ENCODE peak calls at places on chromosomes 6 and 20, in eight cellular contexts. One of them, this sample, is unnamed.

GRCh38 chr6:124887872-124888580 is 74.2 kb upstream of the RNF217 start:
- DNase-seq in ovary: no peak
- DNase-seq in adrenal gland: no peak
- DNase-seq in Peyer's patch: no peak
- DNase-seq in heart left ventricle: no peak
- DNase-seq in H1: no peak
- DNase-seq in A549: no peak
- DNase-seq in transverse colon: no peak
- DNase-seq in this sample: no peak

GRCh38 chr6:39077882-39078594 is 29.5 kb downstream of the GLP1R start:
- DNase-seq in Peyer's patch: no peak
- DNase-seq in A549: no peak
- DNase-seq in transverse colon: no peak
- DNase-seq in adrenal gland: no peak
- DNase-seq in ovary: no peak
- DNase-seq in H1: no peak
- DNase-seq in heart left ventricle: no peak
- DNase-seq in this sample: no peak

GRCh38 chr6:37516076-37516919 is 16.6 kb upstream of the CCDC167 start:
- DNase-seq in ovary: no peak
- DNase-seq in Peyer's patch: peak; percentile 84
- DNase-seq in H1: no peak
- DNase-seq in A549: no peak
- DNase-seq in adrenal gland: peak; percentile 64
- DNase-seq in heart left ventricle: no peak
- DNase-seq in transverse colon: peak; percentile 56
- DNase-seq in this sample: peak; percentile 79

GRCh38 chr20:33783818-33784217 is 27.3 kb upstream of the CHMP4B start:
- DNase-seq in A549: no peak
- DNase-seq in Peyer's patch: no peak
- DNase-seq in adrenal gland: no peak
- DNase-seq in heart left ventricle: no peak
- DNase-seq in ovary: no peak
- DNase-seq in H1: no peak
- DNase-seq in transverse colon: no peak
- DNase-seq in this sample: no peak

GRCh38 chr6:48098923-48099322 is 12.1 kb downstream of the PTCHD4 start:
- DNase-seq in H1: no peak
- DNase-seq in adrenal gland: no peak
- DNase-seq in Peyer's patch: no peak
- DNase-seq in heart left ventricle: no peak
- DNase-seq in transverse colon: no peak
- DNase-seq in A549: no peak
- DNase-seq in ovary: no peak
- DNase-seq in this sample: no peak

GRCh38 chr6:83708546-83708969 is 343 bp downstream of the SNAP91 start:
- DNase-seq in Peyer's patch: no peak
- DNase-seq in transverse colon: no peak
- DNase-seq in heart left ventricle: no peak
- DNase-seq in H1: no peak
- DNase-seq in A549: no peak
- DNase-seq in adrenal gland: no peak
- DNase-seq in ovary: peak; percentile 15
- DNase-seq in this sample: peak; percentile 4

GRCh38 chr20:12358006-12358654 is 440.4 kb downstream of the BTBD3 start:
- DNase-seq in A549: no peak
- DNase-seq in heart left ventricle: no peak
- DNase-seq in transverse colon: no peak
- DNase-seq in ovary: no peak
- DNase-seq in adrenal gland: no peak
- DNase-seq in Peyer's patch: no peak
- DNase-seq in H1: no peak
- DNase-seq in this sample: no peak

GRCh38 chr6:150881911-150882481 is 16.5 kb downstream of the MTHFD1L start:
- DNase-seq in heart left ventricle: peak; percentile 71
- DNase-seq in A549: peak; percentile 18
- DNase-seq in ovary: peak; percentile 71
- DNase-seq in adrenal gland: peak; percentile 84
- DNase-seq in Peyer's patch: no peak
- DNase-seq in H1: no peak
- DNase-seq in transverse colon: no peak
- DNase-seq in this sample: peak; percentile 16

GRCh38 chr6:100462990-100463684 is 1.6 kb downstream of the SIM1 start:
- DNase-seq in adrenal gland: no peak
- DNase-seq in A549: no peak
- DNase-seq in ovary: no peak
- DNase-seq in Peyer's patch: no peak
- DNase-seq in H1: no peak
- DNase-seq in heart left ventricle: no peak
- DNase-seq in transverse colon: no peak
- DNase-seq in this sample: no peak

GRCh38 chr20:8389381-8390368 is 257.6 kb downstream of the PLCB1 start:
- DNase-seq in A549: peak; percentile 9
- DNase-seq in heart left ventricle: no peak
- DNase-seq in H1: no peak
- DNase-seq in Peyer's patch: no peak
- DNase-seq in transverse colon: no peak
- DNase-seq in adrenal gland: no peak
- DNase-seq in ovary: no peak
- DNase-seq in this sample: no peak

GRCh38 chr6:76481101-76481500 is 408.6 kb upstream of the IMPG1 start:
- DNase-seq in Peyer's patch: no peak
- DNase-seq in transverse colon: peak; percentile 9
- DNase-seq in H1: no peak
- DNase-seq in adrenal gland: no peak
- DNase-seq in heart left ventricle: no peak
- DNase-seq in ovary: no peak
- DNase-seq in A549: no peak
- DNase-seq in this sample: no peak

GRCh38 chr6:151609146-151609962 is 115.5 kb downstream of the CCDC170 start:
- DNase-seq in heart left ventricle: peak; percentile 50
- DNase-seq in A549: no peak
- DNase-seq in ovary: peak; percentile 56
- DNase-seq in Peyer's patch: no peak
- DNase-seq in adrenal gland: peak; percentile 31
- DNase-seq in H1: no peak
- DNase-seq in transverse colon: no peak
- DNase-seq in this sample: no peak

GRCh38 chr6:286681-287499 is 5.4 kb upstream of the DUSP22 start:
- DNase-seq in ovary: no peak
- DNase-seq in H1: peak; percentile 24
- DNase-seq in adrenal gland: no peak
- DNase-seq in heart left ventricle: no peak
- DNase-seq in Peyer's patch: no peak
- DNase-seq in transverse colon: no peak
- DNase-seq in A549: no peak
- DNase-seq in this sample: no peak

GRCh38 chr6:25050356-25050755 is 114.6 kb upstream of the RIPOR2 start:
- DNase-seq in adrenal gland: no peak
- DNase-seq in transverse colon: peak; percentile 22
- DNase-seq in Peyer's patch: no peak
- DNase-seq in H1: no peak
- DNase-seq in heart left ventricle: no peak
- DNase-seq in ovary: no peak
- DNase-seq in A549: no peak
- DNase-seq in this sample: no peak

GRCh38 chr6:100269189-100269588 is 195.5 kb downstream of the SIM1 start:
- DNase-seq in A549: no peak
- DNase-seq in ovary: no peak
- DNase-seq in heart left ventricle: no peak
- DNase-seq in adrenal gland: no peak
- DNase-seq in transverse colon: no peak
- DNase-seq in Peyer's patch: no peak
- DNase-seq in H1: no peak
- DNase-seq in this sample: no peak

GRCh38 chr6:111175135-111175534 is 87.8 kb downstream of the SLC16A10 start:
- DNase-seq in Peyer's patch: no peak
- DNase-seq in ovary: no peak
- DNase-seq in transverse colon: no peak
- DNase-seq in A549: no peak
- DNase-seq in heart left ventricle: no peak
- DNase-seq in H1: no peak
- DNase-seq in adrenal gland: no peak
- DNase-seq in this sample: no peak

GRCh38 chr20:36149012-36149411 is 5.5 kb upstream of the EPB41L1 start:
- DNase-seq in transverse colon: no peak
- DNase-seq in ovary: no peak
- DNase-seq in adrenal gland: no peak
- DNase-seq in Peyer's patch: no peak
- DNase-seq in A549: no peak
- DNase-seq in heart left ventricle: no peak
- DNase-seq in H1: no peak
- DNase-seq in this sample: no peak

GRCh38 chr6:92052513-92052912 is 1366.8 kb downstream of the EPHA7 start:
- DNase-seq in Peyer's patch: no peak
- DNase-seq in A549: no peak
- DNase-seq in heart left ventricle: no peak
- DNase-seq in ovary: no peak
- DNase-seq in H1: no peak
- DNase-seq in adrenal gland: no peak
- DNase-seq in transverse colon: no peak
- DNase-seq in this sample: no peak

GRCh38 chr6:150755042-150755441 is 110.5 kb upstream of the MTHFD1L start:
- DNase-seq in heart left ventricle: no peak
- DNase-seq in adrenal gland: no peak
- DNase-seq in ovary: no peak
- DNase-seq in A549: no peak
- DNase-seq in transverse colon: no peak
- DNase-seq in H1: no peak
- DNase-seq in Peyer's patch: no peak
- DNase-seq in this sample: no peak

GRCh38 chr6:151514000-151514730 is 20.3 kb downstream of the CCDC170 start:
- DNase-seq in adrenal gland: no peak
- DNase-seq in Peyer's patch: no peak
- DNase-seq in H1: no peak
- DNase-seq in transverse colon: no peak
- DNase-seq in A549: no peak
- DNase-seq in heart left ventricle: no peak
- DNase-seq in ovary: no peak
- DNase-seq in this sample: no peak

GRCh38 chr6:133553652-133554051 is 312.5 kb downstream of the EYA4 start:
- DNase-seq in heart left ventricle: no peak
- DNase-seq in H1: no peak
- DNase-seq in Peyer's patch: no peak
- DNase-seq in A549: no peak
- DNase-seq in ovary: peak; percentile 50
- DNase-seq in adrenal gland: peak; percentile 40
- DNase-seq in transverse colon: peak; percentile 10
- DNase-seq in this sample: peak; percentile 19

GRCh38 chr20:61178431-61179080 is 73.5 kb upstream of the CDH4 start:
- DNase-seq in Peyer's patch: no peak
- DNase-seq in transverse colon: peak; percentile 9
- DNase-seq in adrenal gland: no peak
- DNase-seq in heart left ventricle: no peak
- DNase-seq in A549: no peak
- DNase-seq in H1: no peak
- DNase-seq in ovary: no peak
- DNase-seq in this sample: no peak

GRCh38 chr20:25042531-25043498 is 15.1 kb downstream of the ACSS1 start:
- DNase-seq in adrenal gland: peak; percentile 50
- DNase-seq in Peyer's patch: peak; percentile 78
- DNase-seq in transverse colon: peak; percentile 45
- DNase-seq in heart left ventricle: peak; percentile 78
- DNase-seq in ovary: no peak
- DNase-seq in A549: no peak
- DNase-seq in H1: no peak
- DNase-seq in this sample: no peak

GRCh38 chr6:30641048-30641447 is 5.9 kb upstream of the C6orf136 start:
- DNase-seq in heart left ventricle: no peak
- DNase-seq in Peyer's patch: no peak
- DNase-seq in ovary: no peak
- DNase-seq in transverse colon: no peak
- DNase-seq in A549: no peak
- DNase-seq in H1: no peak
- DNase-seq in adrenal gland: no peak
- DNase-seq in this sample: no peak
- H3K27ac ChIP-seq in heart left ventricle: no peak overlapping the region
- H3K27ac ChIP-seq in Peyer's patch: no peak overlapping the region
- H3K27ac ChIP-seq in ovary: no peak overlapping the region
- H3K27ac ChIP-seq in transverse colon: no peak overlapping the region
- H3K27ac ChIP-seq in A549: no peak overlapping the region
- H3K27ac ChIP-seq in H1: no peak overlapping the region
- H3K27ac ChIP-seq in adrenal gland: no peak overlapping the region
- H3K27ac ChIP-seq in this sample: no peak overlapping the region

GRCh38 chr20:48302844-48303552 is 517.7 kb upstream of the SULF2 start:
- DNase-seq in adrenal gland: no peak
- DNase-seq in heart left ventricle: no peak
- DNase-seq in Peyer's patch: no peak
- DNase-seq in transverse colon: no peak
- DNase-seq in A549: no peak
- DNase-seq in ovary: no peak
- DNase-seq in H1: no peak
- DNase-seq in this sample: no peak
- H3K4me3 ChIP-seq in adrenal gland: no peak overlapping the region
- H3K4me3 ChIP-seq in heart left ventricle: no peak overlapping the region
- H3K4me3 ChIP-seq in Peyer's patch: no peak overlapping the region
- H3K4me3 ChIP-seq in transverse colon: no peak overlapping the region
- H3K4me3 ChIP-seq in A549: no peak overlapping the region
- H3K4me3 ChIP-seq in ovary: no peak overlapping the region
- H3K4me3 ChIP-seq in H1: no peak overlapping the region
- H3K4me3 ChIP-seq in this sample: no peak overlapping the region

GRCh38 chr6:17599885-17600526 is at the start of gene FAM8A1:
- DNase-seq in transverse colon: peak; percentile 98
- DNase-seq in heart left ventricle: peak; percentile 98
- DNase-seq in A549: peak; percentile 71
- DNase-seq in ovary: peak; percentile 97
- DNase-seq in Peyer's patch: peak; percentile 95
- DNase-seq in H1: peak; percentile 96
- DNase-seq in adrenal gland: peak; percentile 96
- DNase-seq in this sample: peak; percentile 95
- TF ChIP-seq POLR2A in transverse colon: peak; percentile 90
- TF ChIP-seq POLR2A in heart left ventricle: peak; percentile 80
- TF ChIP-seq POLR2A in A549: peak; percentile 42
- TF ChIP-seq POLR2A in ovary: peak; percentile 83
- TF ChIP-seq POLR2A in Peyer's patch: peak; percentile 89
- TF ChIP-seq POLR2A in H1: peak; percentile 76
- TF ChIP-seq POLR2A in adrenal gland: peak; percentile 66
- TF ChIP-seq POLR2A in this sample: peak; percentile 80

GRCh38 chr6:33433001-33433559 is 13.2 kb downstream of the SYNGAP1 start:
- DNase-seq in ovary: no peak
- DNase-seq in H1: no peak
- DNase-seq in A549: no peak
- DNase-seq in Peyer's patch: no peak
- DNase-seq in transverse colon: no peak
- DNase-seq in adrenal gland: no peak
- DNase-seq in heart left ventricle: no peak
- DNase-seq in this sample: no peak

GRCh38 chr6:33432546-33432945 is 12.7 kb downstream of the SYNGAP1 start:
- DNase-seq in transverse colon: no peak
- DNase-seq in heart left ventricle: no peak
- DNase-seq in A549: no peak
- DNase-seq in adrenal gland: no peak
- DNase-seq in ovary: no peak
- DNase-seq in H1: no peak
- DNase-seq in Peyer's patch: no peak
- DNase-seq in this sample: no peak

GRCh38 chr6:33431880-33432541 is 12.1 kb downstream of the SYNGAP1 start:
- DNase-seq in H1: peak; percentile 59
- DNase-seq in adrenal gland: no peak
- DNase-seq in A549: no peak
- DNase-seq in ovary: no peak
- DNase-seq in heart left ventricle: no peak
- DNase-seq in transverse colon: no peak
- DNase-seq in Peyer's patch: peak; percentile 52
- DNase-seq in this sample: no peak

GRCh38 chr6:33430991-33431879 is 11.4 kb downstream of the SYNGAP1 start:
- DNase-seq in A549: peak; percentile 81
- DNase-seq in Peyer's patch: peak; percentile 82
- DNase-seq in transverse colon: peak; percentile 68
- DNase-seq in adrenal gland: no peak
- DNase-seq in H1: peak; percentile 93
- DNase-seq in heart left ventricle: peak; percentile 57
- DNase-seq in ovary: peak; percentile 82
- DNase-seq in this sample: peak; percentile 26

GRCh38 chr6:33433560-33434191 is 13.8 kb downstream of the SYNGAP1 start:
- DNase-seq in adrenal gland: no peak
- DNase-seq in heart left ventricle: peak; percentile 65
- DNase-seq in A549: no peak
- DNase-seq in transverse colon: no peak
- DNase-seq in ovary: peak; percentile 69
- DNase-seq in H1: no peak
- DNase-seq in Peyer's patch: no peak
- DNase-seq in this sample: no peak
- H3K27ac ChIP-seq in adrenal gland: no peak overlapping the region
- H3K27ac ChIP-seq in heart left ventricle: peak overlapping the region; percentile 71
- H3K27ac ChIP-seq in A549: no peak overlapping the region
- H3K27ac ChIP-seq in transverse colon: peak overlapping the region; percentile 71
- H3K27ac ChIP-seq in ovary: peak overlapping the region; percentile 53
- H3K27ac ChIP-seq in H1: peak overlapping the region; percentile 98
- H3K27ac ChIP-seq in Peyer's patch: no peak overlapping the region
- H3K27ac ChIP-seq in this sample: no peak overlapping the region

This sample was measured in prostate gland.